ENCODE peak calls at places on chromosomes 16 and 17, in five cellular contexts. I, Q, L, V and U are unnamed samples.

GRCh38 chr17:61670691-61671090 is 79.7 kb upstream of the NACA2 start:
- DNase-seq in L (no peak), V (no peak), I (no peak), Q (no peak), U (no peak)

GRCh38 chr16:67173323-67173722 is 3.0 kb downstream of the NOL3 start:
- DNase-seq in V (no peak), I (no peak), L (no peak), Q (no peak), U (no peak)

GRCh38 chr17:34275881-34276280 is 5.9 kb downstream of the CCL7 start:
- DNase-seq in V (no peak), I (no peak), L (no peak), Q (no peak), U (no peak)

GRCh38 chr17:41864498-41864836 is 756 bp downstream of the KLHL11 start:
- DNase-seq in Q (no peak), V (no peak), L (no peak), I (peak), U (no peak)

GRCh38 chr17:34637548-34638525 is 58.5 kb downstream of the TMEM132E start:
- DNase-seq in L (no peak), V (peak), Q (peak), I (peak), U (peak)

GRCh38 chr16:89140981-89141883 is 30.3 kb upstream of the CDH15 start:
- DNase-seq in V (no peak), Q (no peak), L (no peak), I (no peak), U (no peak)

GRCh38 chr16:89593841-89594240 is 18.3 kb downstream of the CPNE7 start:
- DNase-seq in L (no peak), V (no peak), I (no peak), Q (no peak), U (no peak)

GRCh38 chr16:87226926-87227650 is 90.1 kb downstream of the C16orf95 start:
- DNase-seq in I (no peak), V (no peak), Q (no peak), L (no peak), U (no peak)

GRCh38 chr17:9576521-9577401 is at the start of gene CFAP52:
- DNase-seq in V (peak), L (peak), Q (peak), I (peak), U (peak)

GRCh38 chr17:66714046-66715023 is 120.6 kb upstream of the CACNG5 start:
- DNase-seq in Q (no peak), L (no peak), V (no peak), I (no peak), U (no peak)

GRCh38 chr16:47734987-47735594 is 274.0 kb downstream of the PHKB start:
- DNase-seq in L (no peak), Q (no peak), I (no peak), V (no peak), U (no peak)

DNA sequence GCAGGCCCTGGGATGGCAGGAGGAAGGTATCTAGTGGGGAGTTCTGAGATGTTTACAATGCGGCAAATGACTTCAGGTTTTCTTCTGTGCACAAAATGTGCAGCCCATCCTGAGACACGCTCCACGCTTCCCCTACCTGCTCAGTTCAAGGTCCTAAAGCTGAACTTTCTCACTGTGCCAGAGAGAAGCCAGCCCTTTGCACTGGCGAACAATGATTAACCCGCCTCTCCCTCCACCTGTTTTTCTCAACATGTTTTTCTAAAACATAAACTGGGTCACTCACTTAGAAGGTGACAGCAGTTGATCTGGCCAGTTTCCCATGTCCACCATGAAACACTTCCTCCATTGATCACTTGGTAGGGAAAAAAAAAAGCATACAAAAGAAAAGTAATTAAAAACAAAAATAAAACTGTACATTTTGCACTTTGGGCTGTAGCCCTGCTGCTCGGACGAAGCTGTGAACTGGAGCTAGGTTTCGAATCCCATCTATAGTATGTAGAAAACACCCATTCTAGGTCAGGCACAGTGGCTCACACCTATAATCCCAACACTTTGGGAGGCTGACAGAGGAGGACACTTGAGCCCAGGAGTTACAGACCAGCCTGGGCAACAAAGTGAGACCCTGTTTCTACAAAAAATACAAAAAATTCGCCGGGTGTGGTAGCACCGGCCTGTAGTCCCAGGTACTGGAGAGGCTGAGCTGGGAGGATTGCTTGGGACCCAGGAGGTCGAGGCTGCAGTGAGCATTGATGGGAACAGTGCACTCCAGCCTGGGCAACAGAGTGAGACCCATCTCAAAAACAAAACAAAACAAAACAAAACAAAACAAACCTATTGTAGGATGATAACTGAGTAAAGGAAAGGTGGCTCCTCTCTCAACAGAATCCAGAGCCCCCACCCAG is 6.1 kb upstream of the G6PC1 start:
- DNase-seq in V (peak), I (no peak), L (no peak), Q (no peak), U (no peak)
- TF ChIP-seq ZBTB33 in V (peak), I (no peak), L (no peak), Q (no peak), U (no peak)

GRCh38 chr17:80639658-80640057 is 95.0 kb downstream of the RPTOR start:
- DNase-seq in L (no peak), V (no peak), I (no peak), Q (no peak), U (no peak)
- TF ChIP-seq ZBTB33 in L (no peak), V (no peak), I (no peak), Q (no peak), U (no peak)

GRCh38 chr16:53159781-53160436 is 105.1 kb downstream of the CHD9 start:
- DNase-seq in L (peak), V (peak), Q (peak), I (peak), U (peak)
- TF ChIP-seq ZBTB33 in L (no peak), V (no peak), Q (no peak), I (no peak), U (no peak)

DNA sequence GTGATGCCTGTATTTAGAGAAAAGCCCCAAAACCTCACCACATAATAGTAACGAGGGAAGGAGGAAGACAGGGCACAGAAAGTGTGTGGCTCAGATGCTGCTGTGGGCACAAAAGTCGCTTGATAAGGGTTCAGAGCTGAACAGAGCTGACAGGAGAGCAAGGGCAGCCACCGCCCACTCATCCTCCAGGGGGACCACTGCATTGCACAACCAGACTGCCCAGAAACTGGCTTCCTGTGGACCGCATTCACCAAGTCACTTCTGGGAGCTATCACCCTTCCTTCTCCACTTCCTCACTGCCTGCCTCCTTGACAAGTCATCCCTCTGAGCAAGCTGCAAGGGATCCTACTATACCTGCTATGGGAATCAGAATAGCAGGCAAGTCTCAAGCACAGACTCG is 512.4 kb upstream of the CDH11 start:
- DNase-seq in Q (no peak), V (no peak), I (no peak), L (no peak), U (peak)
- TF ChIP-seq ZBTB33 in Q (no peak), V (no peak), I (no peak), L (no peak), U (no peak)

GRCh38 chr16:8862309-8863130 is 6.3 kb downstream of the CARHSP1 start:
- DNase-seq in L (no peak), V (no peak), I (no peak), Q (no peak), U (no peak)
- TF ChIP-seq ZBTB33 in L (no peak), V (peak), I (no peak), Q (no peak), U (no peak)

GRCh38 chr17:17681187-17681743 is at the start of gene RAI1:
- DNase-seq in I (peak), L (no peak), Q (no peak), V (peak), U (peak)
- TF ChIP-seq ZBTB33 in I (no peak), L (no peak), Q (no peak), V (no peak), U (no peak)

GRCh38 chr17:74334393-74335039 is 8.5 kb downstream of the KIF19 start:
- DNase-seq in L (no peak), I (no peak), V (no peak), Q (no peak), U (no peak)

GRCh38 chr17:74329378-74329777 is 3.4 kb downstream of the KIF19 start:
- DNase-seq in L (no peak), Q (no peak), I (no peak), V (no peak), U (no peak)

GRCh38 chr17:74332763-74333220 is 6.8 kb downstream of the KIF19 start:
- DNase-seq in Q (no peak), I (peak), V (no peak), L (no peak), U (no peak)

GRCh38 chr17:74330446-74330845 is 4.4 kb downstream of the KIF19 start:
- DNase-seq in L (no peak), Q (no peak), V (no peak), I (no peak), U (no peak)

DNA sequence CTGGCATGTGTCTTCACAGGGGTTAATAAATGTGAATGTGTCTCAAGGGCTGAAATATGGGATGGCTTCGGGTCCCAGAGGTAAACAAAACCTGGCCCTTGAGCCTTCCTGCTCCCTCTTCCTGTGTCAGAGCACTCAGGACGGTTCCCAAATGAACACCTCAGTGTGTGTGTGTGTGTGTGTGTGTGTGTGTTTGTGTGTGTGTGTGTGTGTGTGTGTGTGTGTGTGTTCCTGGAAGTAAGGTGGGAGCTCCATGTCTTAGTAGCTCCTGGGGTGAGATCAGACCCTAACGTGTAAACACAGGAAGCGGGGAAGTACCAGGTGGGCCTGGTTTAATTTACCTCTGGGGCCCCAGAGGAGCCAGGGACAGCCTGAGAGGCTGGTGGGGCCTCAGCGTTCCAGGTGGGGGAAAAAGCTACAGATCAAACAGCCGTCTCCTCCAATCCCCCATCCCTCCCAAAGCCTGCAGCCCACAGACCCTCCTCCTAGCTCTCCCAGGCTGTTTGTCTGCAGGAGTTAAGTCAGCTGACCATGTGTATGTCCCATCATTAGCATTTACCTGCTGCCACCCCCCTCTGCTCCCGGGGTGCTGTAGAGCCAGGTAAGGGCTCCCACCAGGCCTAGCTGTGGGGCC is 6.1 kb downstream of the KIF19 start:
- DNase-seq in I (no peak), L (no peak), Q (no peak), V (no peak), U (no peak)
- TF ChIP-seq ZBTB33 in I (no peak), L (no peak), Q (no peak), V (no peak), U (no peak)